ENCODE peak calls at places on chromosomes 12 and 14, in six cellular contexts. One of them, this sample, is unnamed.

GRCh38 chr14:88804035-88804434 is 11.3 kb upstream of the EML5 start:
- DNase-seq in activated T-helper 1 cell treated with anti-CD3 and anti-CD28 coated beads, Interleukin-12 subunit alpha, Interleukin-12 subunit beta, Interleukin-2, Interleukin-4 antibody, amounts not matched to agents 30 ng/mL and 10 ng/mL and 1 ng/mL, durations not matched to agents 14 hours and 24 hours and 36 hours: no peak
- DNase-seq in AG04450: no peak
- DNase-seq in glomerular endothelial cell: no peak
- DNase-seq in T1000: peak; percentile 2
- DNase-seq in Right ventricle myocardium superior: no peak
- DNase-seq in this sample: no peak

GRCh38 chr12:75816892-75817291 is 214.7 kb downstream of the PHLDA1 start:
- DNase-seq in activated T-helper 1 cell treated with anti-CD3 and anti-CD28 coated beads, Interleukin-12 subunit alpha, Interleukin-12 subunit beta, Interleukin-2, Interleukin-4 antibody, amounts not matched to agents 30 ng/mL and 10 ng/mL and 1 ng/mL, durations not matched to agents 14 hours and 24 hours and 36 hours: no peak
- DNase-seq in AG04450: no peak
- DNase-seq in glomerular endothelial cell: peak; percentile 29
- DNase-seq in T1000: no peak
- DNase-seq in Right ventricle myocardium superior: no peak
- DNase-seq in this sample: peak; percentile 11

GRCh38 chr12:2355198-2355597 is 302.4 kb downstream of the CACNA1C start:
- DNase-seq in activated T-helper 1 cell treated with anti-CD3 and anti-CD28 coated beads, Interleukin-12 subunit alpha, Interleukin-12 subunit beta, Interleukin-2, Interleukin-4 antibody, amounts not matched to agents 30 ng/mL and 10 ng/mL and 1 ng/mL, durations not matched to agents 14 hours and 24 hours and 36 hours: no peak
- DNase-seq in AG04450: no peak
- DNase-seq in glomerular endothelial cell: no peak
- DNase-seq in T1000: no peak
- DNase-seq in Right ventricle myocardium superior: no peak
- DNase-seq in this sample: no peak

GRCh38 chr14:88546621-88547385 is 8.0 kb downstream of the PTPN21 start:
- DNase-seq in activated T-helper 1 cell treated with anti-CD3 and anti-CD28 coated beads, Interleukin-12 subunit alpha, Interleukin-12 subunit beta, Interleukin-2, Interleukin-4 antibody, amounts not matched to agents 30 ng/mL and 10 ng/mL and 1 ng/mL, durations not matched to agents 14 hours and 24 hours and 36 hours: no peak
- DNase-seq in AG04450: peak; percentile 58
- DNase-seq in glomerular endothelial cell: no peak
- DNase-seq in T1000: no peak
- DNase-seq in Right ventricle myocardium superior: no peak
- DNase-seq in this sample: no peak

GRCh38 chr12:123608192-123608591 is 6.3 kb downstream of the DDX55 start:
- DNase-seq in activated T-helper 1 cell treated with anti-CD3 and anti-CD28 coated beads, Interleukin-12 subunit alpha, Interleukin-12 subunit beta, Interleukin-2, Interleukin-4 antibody, amounts not matched to agents 30 ng/mL and 10 ng/mL and 1 ng/mL, durations not matched to agents 14 hours and 24 hours and 36 hours: no peak
- DNase-seq in AG04450: no peak
- DNase-seq in glomerular endothelial cell: no peak
- DNase-seq in T1000: no peak
- DNase-seq in Right ventricle myocardium superior: no peak
- DNase-seq in this sample: no peak

GRCh38 chr14:94779713-94780112 is 9.8 kb upstream of the GSC start:
- DNase-seq in activated T-helper 1 cell treated with anti-CD3 and anti-CD28 coated beads, Interleukin-12 subunit alpha, Interleukin-12 subunit beta, Interleukin-2, Interleukin-4 antibody, amounts not matched to agents 30 ng/mL and 10 ng/mL and 1 ng/mL, durations not matched to agents 14 hours and 24 hours and 36 hours: no peak
- DNase-seq in AG04450: no peak
- DNase-seq in glomerular endothelial cell: no peak
- DNase-seq in T1000: no peak
- DNase-seq in Right ventricle myocardium superior: no peak
- DNase-seq in this sample: no peak

GRCh38 chr12:131800594-131801135 is 27.5 kb upstream of the MMP17 start:
- DNase-seq in activated T-helper 1 cell treated with anti-CD3 and anti-CD28 coated beads, Interleukin-12 subunit alpha, Interleukin-12 subunit beta, Interleukin-2, Interleukin-4 antibody, amounts not matched to agents 30 ng/mL and 10 ng/mL and 1 ng/mL, durations not matched to agents 14 hours and 24 hours and 36 hours: no peak
- DNase-seq in AG04450: no peak
- DNase-seq in glomerular endothelial cell: no peak
- DNase-seq in T1000: no peak
- DNase-seq in Right ventricle myocardium superior: no peak
- DNase-seq in this sample: no peak

GRCh38 chr14:27608377-27608776 is 1010.5 kb upstream of the NOVA1 start:
- DNase-seq in activated T-helper 1 cell treated with anti-CD3 and anti-CD28 coated beads, Interleukin-12 subunit alpha, Interleukin-12 subunit beta, Interleukin-2, Interleukin-4 antibody, amounts not matched to agents 30 ng/mL and 10 ng/mL and 1 ng/mL, durations not matched to agents 14 hours and 24 hours and 36 hours: no peak
- DNase-seq in AG04450: no peak
- DNase-seq in glomerular endothelial cell: no peak
- DNase-seq in T1000: no peak
- DNase-seq in Right ventricle myocardium superior: no peak
- DNase-seq in this sample: no peak

GRCh38 chr12:10331642-10332239 is 24.1 kb downstream of the KLRD1 start:
- DNase-seq in activated T-helper 1 cell treated with anti-CD3 and anti-CD28 coated beads, Interleukin-12 subunit alpha, Interleukin-12 subunit beta, Interleukin-2, Interleukin-4 antibody, amounts not matched to agents 30 ng/mL and 10 ng/mL and 1 ng/mL, durations not matched to agents 14 hours and 24 hours and 36 hours: no peak
- DNase-seq in AG04450: peak; percentile 16
- DNase-seq in glomerular endothelial cell: peak; percentile 56
- DNase-seq in T1000: no peak
- DNase-seq in Right ventricle myocardium superior: no peak
- DNase-seq in this sample: peak; percentile 19

GRCh38 chr14:92397140-92397815 is 74.3 kb downstream of the SLC24A4 start:
- DNase-seq in activated T-helper 1 cell treated with anti-CD3 and anti-CD28 coated beads, Interleukin-12 subunit alpha, Interleukin-12 subunit beta, Interleukin-2, Interleukin-4 antibody, amounts not matched to agents 30 ng/mL and 10 ng/mL and 1 ng/mL, durations not matched to agents 14 hours and 24 hours and 36 hours: no peak
- DNase-seq in AG04450: no peak
- DNase-seq in glomerular endothelial cell: no peak
- DNase-seq in T1000: peak; percentile 49
- DNase-seq in Right ventricle myocardium superior: no peak
- DNase-seq in this sample: no peak

GRCh38 chr12:107822356-107822755 is 47.9 kb downstream of the ASCL4 start:
- DNase-seq in activated T-helper 1 cell treated with anti-CD3 and anti-CD28 coated beads, Interleukin-12 subunit alpha, Interleukin-12 subunit beta, Interleukin-2, Interleukin-4 antibody, amounts not matched to agents 30 ng/mL and 10 ng/mL and 1 ng/mL, durations not matched to agents 14 hours and 24 hours and 36 hours: no peak
- DNase-seq in AG04450: no peak
- DNase-seq in glomerular endothelial cell: no peak
- DNase-seq in T1000: no peak
- DNase-seq in Right ventricle myocardium superior: no peak
- DNase-seq in this sample: no peak

GRCh38 chr14:77212097-77212873 is 30.7 kb downstream of the TMEM63C start:
- DNase-seq in activated T-helper 1 cell treated with anti-CD3 and anti-CD28 coated beads, Interleukin-12 subunit alpha, Interleukin-12 subunit beta, Interleukin-2, Interleukin-4 antibody, amounts not matched to agents 30 ng/mL and 10 ng/mL and 1 ng/mL, durations not matched to agents 14 hours and 24 hours and 36 hours: no peak
- DNase-seq in AG04450: no peak
- DNase-seq in glomerular endothelial cell: no peak
- DNase-seq in T1000: no peak
- DNase-seq in Right ventricle myocardium superior: no peak
- DNase-seq in this sample: no peak